ENCODE peak calls at places on chromosome 10, in nine cellular contexts. J is putamen; G is caudate nucleus; B is amniotic stem cell; O is lower leg skin; I is adipocyte; T is HAP-1; K is NCI-H2107; Z is activated CD8-positive, alpha-beta memory T cell treated with anti-CD3 and anti-CD28 coated beads for 24 hours. P is an unnamed sample.

GRCh38 chr10:79250259-79250658 is 97.0 kb upstream of the PPIF start:
- DNase-seq in J (no peak), G (peak), I (no peak), O (peak), K (no peak), B (no peak), Z (no peak), T (no peak), P (no peak)

GRCh38 chr10:29585488-29585976 is 49.2 kb downstream of the SVIL start:
- DNase-seq in I (no peak), B (no peak), T (peak), Z (no peak), G (no peak), J (no peak), O (peak), K (no peak), P (peak)

GRCh38 chr10:71326464-71326881 is 7.4 kb downstream of the SLC29A3 start:
- DNase-seq in I (no peak), K (peak), Z (no peak), O (no peak), T (no peak), G (no peak), J (no peak), B (no peak), P (no peak)

GRCh38 chr10:106182542-106182941 is 982.0 kb downstream of the SORCS1 start:
- DNase-seq in B (no peak), G (no peak), Z (no peak), T (no peak), K (no peak), J (no peak), I (no peak), O (no peak), P (no peak)

GRCh38 chr10:104045151-104046089 is 40.3 kb downstream of the COL17A1 start:
- DNase-seq in Z (peak), K (no peak), B (peak), J (peak), I (peak), G (peak), T (peak), O (peak), P (peak)

GRCh38 chr10:85545874-85546273 is 820.7 kb downstream of the GRID1 start:
- DNase-seq in B (no peak), Z (no peak), O (no peak), K (no peak), J (no peak), G (no peak), I (no peak), T (no peak), P (no peak)

GRCh38 chr10:21406595-21407218 is 118.8 kb downstream of the SKIDA1 start:
- DNase-seq in I (no peak), B (no peak), J (no peak), K (no peak), O (no peak), T (peak), Z (no peak), G (no peak), P (no peak)

GRCh38 chr10:123754105-123754504 is 88.0 kb downstream of the GPR26 start:
- DNase-seq in J (no peak), G (no peak), O (peak), B (no peak), K (no peak), Z (no peak), I (no peak), T (no peak), P (no peak)

GRCh38 chr10:61465807-61466425 is 12.7 kb upstream of the TMEM26 start:
- DNase-seq in K (no peak), T (peak), B (no peak), G (no peak), J (no peak), O (no peak), I (peak), Z (no peak), P (no peak)

GRCh38 chr10:24394479-24395190 is 185.7 kb downstream of the KIAA1217 start:
- DNase-seq in T (no peak), O (no peak), B (no peak), G (no peak), K (no peak), J (no peak), Z (no peak), I (no peak), P (no peak)

GRCh38 chr10:84306751-84307384 is 21.5 kb upstream of the CCSER2 start:
- DNase-seq in Z (no peak), K (no peak), I (no peak), T (no peak), O (no peak), B (no peak), G (no peak), J (no peak), P (no peak)

GRCh38 chr10:35916791-35917190 is 274.7 kb upstream of the FZD8 start:
- DNase-seq in K (no peak), Z (no peak), J (no peak), T (no peak), O (no peak), B (no peak), I (no peak), G (no peak), P (peak)

GRCh38 chr10:70693619-70694286 is 21.4 kb downstream of the ADAMTS14 start:
- DNase-seq in B (peak), K (no peak), T (no peak), J (no peak), Z (no peak), I (peak), O (peak), G (no peak), P (no peak)

GRCh38 chr10:69630651-69631400 is 779 bp downstream of the FAM241B start:
- DNase-seq in T (no peak), I (no peak), O (peak), J (no peak), K (no peak), Z (peak), G (no peak), B (no peak), P (peak)

GRCh38 chr10:44774676-44775401 is 136.3 kb upstream of the TMEM72 start:
- DNase-seq in I (peak), B (no peak), G (no peak), Z (no peak), K (no peak), T (no peak), O (no peak), J (no peak), P (no peak)

GRCh38 chr10:78404296-78404695 is 370.6 kb downstream of the RPS24 start:
- DNase-seq in B (no peak), J (no peak), T (no peak), G (no peak), K (no peak), Z (no peak), O (peak), I (no peak), P (peak)

GRCh38 chr10:130756651-130757050 is 554.9 kb downstream of the TCERG1L start:
- DNase-seq in I (no peak), B (no peak), T (no peak), O (peak), J (no peak), K (no peak), G (no peak), Z (no peak), P (peak)

GRCh38 chr10:113563306-113564088 is 10.6 kb downstream of the HABP2 start:
- DNase-seq in B (peak), Z (peak), K (peak), J (peak), T (peak), I (peak), G (peak), O (peak), P (peak)

GRCh38 chr10:90598513-90598912 is 259.3 kb downstream of the HTR7 start:
- DNase-seq in G (no peak), O (no peak), B (no peak), J (no peak), K (no peak), T (no peak), Z (no peak), I (no peak), P (no peak)

GRCh38 chr10:121975295-121976086 is 474 bp upstream of the NSMCE4A start:
- DNase-seq in B (no peak), K (no peak), T (no peak), G (no peak), Z (no peak), I (no peak), J (no peak), O (peak), P (no peak)